ENCODE peak calls at places on chromosome X, in four cellular contexts. One of them, this sample, is unnamed.

GRCh38 chrX:27583976-27584375 is 6.2 kb upstream of the DCAF8L2 start:
- DNase-seq in HepG2: no peak
- DNase-seq in K562: no peak
- DNase-seq in GM12878: no peak
- DNase-seq in this sample: no peak

GRCh38 chrX:56228914-56229313 is 3.2 kb upstream of the KLF8 start:
- DNase-seq in HepG2: no peak
- DNase-seq in K562: no peak
- DNase-seq in GM12878: no peak
- DNase-seq in this sample: no peak

GRCh38 chrX:6383911-6384310 is 151.0 kb downstream of the VCX3A start:
- DNase-seq in HepG2: no peak
- DNase-seq in K562: no peak
- DNase-seq in GM12878: no peak
- DNase-seq in this sample: no peak

GRCh38 chrX:23788946-23789345 is 6.0 kb downstream of the SAT1 start:
- DNase-seq in HepG2: no peak
- DNase-seq in K562: no peak
- DNase-seq in GM12878: no peak
- DNase-seq in this sample: no peak

GRCh38 chrX:69321789-69322188 is 156.5 kb upstream of the PJA1 start:
- DNase-seq in HepG2: no peak
- DNase-seq in K562: no peak
- DNase-seq in GM12878: no peak
- DNase-seq in this sample: no peak

GRCh38 chrX:17017134-17017533 is 70.7 kb downstream of the REPS2 start:
- DNase-seq in HepG2: no peak
- DNase-seq in K562: no peak
- DNase-seq in GM12878: no peak
- DNase-seq in this sample: no peak

GRCh38 chrX:17680732-17681413 is 56.4 kb upstream of the SCML1 start:
- DNase-seq in HepG2: no peak
- DNase-seq in K562: no peak
- DNase-seq in GM12878: no peak
- DNase-seq in this sample: no peak

GRCh38 chrX:143429021-143429570 is 88.2 kb downstream of the SPANXN3 start:
- DNase-seq in HepG2: no peak
- DNase-seq in K562: no peak
- DNase-seq in GM12878: no peak
- DNase-seq in this sample: no peak

GRCh38 chrX:93319604-93320003 is 353.8 kb downstream of the NAP1L3 start:
- DNase-seq in HepG2: no peak
- DNase-seq in K562: no peak
- DNase-seq in GM12878: no peak
- DNase-seq in this sample: peak; percentile 8

GRCh38 chrX:152989292-152989658 is 4.6 kb downstream of the PNMA5 start:
- DNase-seq in HepG2: no peak
- DNase-seq in K562: no peak
- DNase-seq in GM12878: no peak
- DNase-seq in this sample: no peak

GRCh38 chrX:50988649-50989048 is 78.1 kb downstream of the BMP15 start:
- DNase-seq in HepG2: no peak
- DNase-seq in K562: no peak
- DNase-seq in GM12878: no peak
- DNase-seq in this sample: peak; percentile 13

GRCh38 chrX:103918584-103919335 is 43.7 kb upstream of the TMSB15B start:
- DNase-seq in HepG2: no peak
- DNase-seq in K562: no peak
- DNase-seq in GM12878: no peak
- DNase-seq in this sample: peak; percentile 64

GRCh38 chrX:102517331-102517730 is 792 bp upstream of the TMSB15A start:
- DNase-seq in HepG2: no peak
- DNase-seq in K562: no peak
- DNase-seq in GM12878: no peak
- DNase-seq in this sample: no peak

GRCh38 chrX:129553619-129554288 is 13.7 kb downstream of the OCRL start:
- DNase-seq in HepG2: no peak
- DNase-seq in K562: no peak
- DNase-seq in GM12878: peak; percentile 27
- DNase-seq in this sample: no peak

GRCh38 chrX:49029876-49030275 is 13.3 kb downstream of the TFE3 start:
- DNase-seq in HepG2: no peak
- DNase-seq in K562: peak; percentile 60
- DNase-seq in GM12878: no peak
- DNase-seq in this sample: peak; percentile 69
- TF ChIP-seq NR2C2 in HepG2: no peak
- TF ChIP-seq NR2C2 in K562: no peak
- TF ChIP-seq NR2C2 in GM12878: no peak
- TF ChIP-seq NR2C2 in this sample: no peak

GRCh38 chrX:47384502-47384901 is 14.1 kb downstream of the ZNF157 start:
- DNase-seq in HepG2: peak; percentile 64
- DNase-seq in K562: peak; percentile 33
- DNase-seq in GM12878: peak; percentile 21
- DNase-seq in this sample: peak; percentile 57

DNA sequence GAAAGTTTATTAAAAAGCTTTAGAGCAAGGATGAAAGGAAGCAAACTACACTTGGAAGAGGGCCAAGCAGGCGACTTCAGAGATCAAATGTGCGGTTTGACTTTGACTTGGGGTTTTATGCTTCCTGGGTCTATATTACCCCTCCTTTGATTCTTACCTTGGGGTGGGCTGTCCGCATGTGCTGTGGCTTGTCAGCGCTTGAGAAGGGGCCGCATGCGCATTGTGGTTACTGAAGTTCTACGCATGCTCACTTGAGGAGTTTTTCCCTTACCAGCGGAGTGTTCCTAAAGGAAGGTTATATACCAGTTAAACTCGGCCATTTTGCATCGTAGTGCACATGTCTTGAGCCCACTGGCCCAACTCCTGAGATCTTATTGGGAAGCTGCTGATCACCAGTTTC is 9.9 kb downstream of the ZNF157 start:
- DNase-seq in HepG2: peak; percentile 19
- DNase-seq in K562: no peak
- DNase-seq in GM12878: peak; percentile 47
- DNase-seq in this sample: no peak
- TF ChIP-seq SP1 in HepG2: no peak
- TF ChIP-seq SP1 in K562: no peak
- TF ChIP-seq SP1 in GM12878: no peak
- TF ChIP-seq SP1 in this sample: no peak

DNA sequence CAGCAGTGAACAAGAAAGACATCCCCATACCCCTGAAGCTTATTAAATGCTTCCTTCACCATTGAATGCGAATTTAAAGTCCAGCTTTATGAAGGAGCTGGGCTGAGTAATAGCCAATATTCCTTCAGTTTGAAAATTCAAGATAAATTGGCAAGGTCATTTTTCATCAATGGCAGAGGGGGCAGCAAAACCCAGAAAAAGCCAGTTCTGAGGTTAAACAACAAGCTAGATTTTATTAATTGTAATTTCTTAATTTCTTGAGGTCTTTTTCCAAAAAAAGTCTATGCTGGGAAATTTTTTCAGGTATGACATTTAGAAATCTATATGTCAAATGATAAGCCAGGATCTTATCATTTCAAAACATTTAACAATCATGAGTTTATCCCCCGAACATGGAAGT is 808.9 kb downstream of the RPA4 start:
- DNase-seq in HepG2: no peak
- DNase-seq in K562: no peak
- DNase-seq in GM12878: no peak
- DNase-seq in this sample: no peak
- TF ChIP-seq NR2C2 in HepG2: no peak
- TF ChIP-seq NR2C2 in K562: no peak
- TF ChIP-seq NR2C2 in GM12878: no peak
- TF ChIP-seq NR2C2 in this sample: no peak

GRCh38 chrX:125291124-125291523 is 28.5 kb upstream of the TEX13C start:
- DNase-seq in HepG2: no peak
- DNase-seq in K562: no peak
- DNase-seq in GM12878: no peak
- DNase-seq in this sample: no peak

GRCh38 chrX:125289209-125289608 is 30.5 kb upstream of the TEX13C start:
- DNase-seq in HepG2: peak; percentile 0
- DNase-seq in K562: no peak
- DNase-seq in GM12878: no peak
- DNase-seq in this sample: no peak

GRCh38 chrX:125288343-125288742 is 31.3 kb upstream of the TEX13C start:
- DNase-seq in HepG2: no peak
- DNase-seq in K562: no peak
- DNase-seq in GM12878: no peak
- DNase-seq in this sample: no peak

GRCh38 chrX:125287282-125287681 is 32.4 kb upstream of the TEX13C start:
- DNase-seq in HepG2: no peak
- DNase-seq in K562: no peak
- DNase-seq in GM12878: no peak
- DNase-seq in this sample: no peak

DNA sequence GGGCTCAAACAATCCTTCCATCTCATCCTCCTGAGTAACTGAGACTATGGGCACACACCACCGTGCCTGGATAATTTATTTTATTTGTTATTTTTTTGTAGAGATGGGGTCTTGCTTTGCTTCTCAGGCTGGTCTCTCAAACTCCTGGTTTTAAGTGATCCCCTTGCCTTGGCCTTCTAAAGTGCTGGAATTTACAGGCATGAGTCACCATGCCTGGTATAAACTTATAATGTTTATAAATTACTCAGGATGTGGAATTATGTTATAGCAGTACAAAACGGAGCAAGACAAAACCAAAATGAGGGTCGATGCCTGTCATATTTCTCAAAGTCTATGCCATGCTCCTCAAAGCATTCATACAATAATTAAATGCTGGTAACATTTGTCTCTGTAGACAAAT is 29.8 kb upstream of the TEX13C start:
- DNase-seq in HepG2: no peak
- DNase-seq in K562: no peak
- DNase-seq in GM12878: no peak
- DNase-seq in this sample: no peak
- TF ChIP-seq SP1 in HepG2: no peak
- TF ChIP-seq SP1 in K562: no peak
- TF ChIP-seq SP1 in GM12878: no peak
- TF ChIP-seq SP1 in this sample: no peak

DNA sequence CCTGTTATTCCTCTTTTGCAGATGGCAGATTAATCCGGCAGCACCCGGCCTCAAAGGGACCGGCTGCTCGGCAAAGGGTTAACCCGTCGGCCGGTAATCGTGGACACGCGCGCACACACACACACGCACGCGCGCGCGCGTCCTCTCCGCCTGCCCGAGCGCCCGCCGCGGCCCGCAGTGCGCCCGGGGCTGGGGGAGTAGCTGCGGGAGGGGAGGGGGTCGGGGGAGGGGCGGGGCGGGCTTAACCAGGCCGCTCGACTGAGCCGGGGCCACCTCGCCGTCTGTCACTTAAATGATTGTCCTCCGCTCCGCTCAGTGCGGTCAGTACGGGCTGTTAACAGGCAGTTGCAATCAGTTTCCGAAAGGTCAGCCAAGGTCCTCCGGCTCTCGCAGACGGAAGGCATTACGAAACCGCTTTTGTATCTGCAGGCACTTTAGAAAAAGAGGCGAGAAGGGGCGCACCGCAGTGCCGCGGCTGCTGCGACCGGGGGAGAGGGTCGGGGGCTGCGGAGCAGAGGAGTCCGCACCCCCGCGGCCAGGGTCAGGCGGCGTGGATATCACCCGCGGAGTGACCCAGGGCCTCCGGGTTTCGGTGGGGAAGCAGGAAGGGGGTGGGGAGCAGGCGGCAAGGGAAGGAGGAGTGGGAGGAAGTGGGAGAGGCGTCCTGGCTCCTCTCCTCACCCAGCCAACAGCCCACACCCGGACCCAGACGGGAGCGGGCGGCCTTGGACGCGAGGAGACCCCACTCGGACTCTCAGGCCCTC is 57.3 kb upstream of the BCOR start:
- DNase-seq in HepG2: peak; percentile 87
- DNase-seq in K562: peak; percentile 79
- DNase-seq in GM12878: no peak
- DNase-seq in this sample: peak; percentile 50
- TF ChIP-seq NR2C2 in HepG2: no peak
- TF ChIP-seq NR2C2 in K562: no peak
- TF ChIP-seq NR2C2 in GM12878: no peak
- TF ChIP-seq NR2C2 in this sample: no peak

GRCh38 chrX:121876316-121876715 is 828.9 kb downstream of the GLUD2 start:
- DNase-seq in HepG2: no peak
- DNase-seq in K562: no peak
- DNase-seq in GM12878: no peak
- DNase-seq in this sample: no peak
- TF ChIP-seq SP1 in HepG2: no peak
- TF ChIP-seq SP1 in K562: no peak
- TF ChIP-seq SP1 in GM12878: no peak
- TF ChIP-seq SP1 in this sample: no peak

DNA sequence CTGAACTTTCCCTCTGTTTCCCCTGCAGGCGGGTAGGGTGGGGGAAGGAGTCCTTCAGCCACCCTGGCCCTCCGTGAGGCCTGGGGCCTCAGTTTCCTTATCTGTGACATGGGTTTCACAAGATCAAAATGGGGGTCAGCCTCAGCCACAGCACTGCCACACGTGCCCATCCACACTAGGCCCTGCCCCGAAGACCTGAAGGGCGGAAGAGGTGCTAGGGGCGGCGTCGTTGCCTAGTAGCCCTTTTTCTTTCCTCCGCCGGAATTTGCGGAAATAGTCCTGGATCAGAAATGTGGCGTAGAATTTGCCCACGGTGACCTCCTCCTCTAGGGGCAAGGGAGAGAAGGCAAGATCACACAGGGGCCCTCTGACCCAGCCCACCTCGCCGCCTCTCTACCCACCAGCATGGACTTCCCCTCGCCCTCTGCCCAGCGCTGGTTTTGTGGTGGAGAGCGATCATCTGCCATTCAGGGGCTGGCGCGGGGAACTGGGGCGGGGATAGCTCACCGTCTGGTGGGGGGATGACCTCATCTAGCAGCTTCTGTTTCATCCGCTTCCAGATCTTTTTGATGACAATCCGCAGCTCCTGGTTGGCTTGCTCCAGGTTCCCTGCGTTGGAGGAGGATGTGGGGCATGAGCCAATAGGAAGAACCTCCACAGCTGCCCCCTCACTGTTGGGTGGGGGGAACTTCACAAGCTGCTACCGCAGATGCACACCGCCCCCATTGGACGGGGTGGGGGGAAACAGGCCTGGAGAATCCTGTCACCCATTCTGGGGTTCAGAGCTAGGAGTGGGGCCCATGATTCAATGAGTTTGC is 9.7 kb upstream of the SYP start:
- DNase-seq in HepG2: no peak
- DNase-seq in K562: peak; percentile 48
- DNase-seq in GM12878: no peak
- DNase-seq in this sample: peak; percentile 34
- TF ChIP-seq NR2C2 in HepG2: no peak
- TF ChIP-seq NR2C2 in K562: no peak
- TF ChIP-seq NR2C2 in GM12878: no peak
- TF ChIP-seq NR2C2 in this sample: no peak

GRCh38 chrX:49100704-49101628 is 21.3 kb upstream of the WDR45 start:
- DNase-seq in HepG2: peak; percentile 89
- DNase-seq in K562: peak; percentile 98
- DNase-seq in GM12878: peak; percentile 84
- DNase-seq in this sample: peak; percentile 88

GRCh38 chrX:49106296-49106695 is 17.2 kb downstream of the GPKOW start:
- DNase-seq in HepG2: no peak
- DNase-seq in K562: no peak
- DNase-seq in GM12878: no peak
- DNase-seq in this sample: no peak

GRCh38 chrX:49102221-49102620 is 21.3 kb downstream of the GPKOW start:
- DNase-seq in HepG2: peak; percentile 75
- DNase-seq in K562: no peak
- DNase-seq in GM12878: no peak
- DNase-seq in this sample: no peak

GRCh38 chrX:49103637-49104036 is 19.9 kb downstream of the GPKOW start:
- DNase-seq in HepG2: peak; percentile 27
- DNase-seq in K562: no peak
- DNase-seq in GM12878: no peak
- DNase-seq in this sample: no peak

GRCh38 chrX:49101629-49101984 is 21.9 kb upstream of the WDR45 start:
- DNase-seq in HepG2: no peak
- DNase-seq in K562: peak; percentile 21
- DNase-seq in GM12878: no peak
- DNase-seq in this sample: no peak
- TF ChIP-seq SP1 in HepG2: no peak
- TF ChIP-seq SP1 in K562: no peak
- TF ChIP-seq SP1 in GM12878: no peak
- TF ChIP-seq SP1 in this sample: no peak

This sample was measured in WTC11.